ENCODE peak calls at places on chromosomes 5 and 9, in four cellular contexts. One of them, this sample, is unnamed.
A peak's percentile ranks its signal among the peaks of the same experiment; 100 is the strongest.

GRCh38 chr5:150780180-150780692 is 1.7 kb downstream of the SMIM3 start:
- DNase-seq in GM23338: no peak
- DNase-seq in PC-3: no peak
- DNase-seq in GM23248: peak; percentile 73
- DNase-seq in this sample: no peak

GRCh38 chr9:15244001-15244441 is 63.0 kb downstream of the TTC39B start:
- DNase-seq in GM23338: no peak
- DNase-seq in PC-3: no peak
- DNase-seq in GM23248: peak; percentile 39
- DNase-seq in this sample: no peak

GRCh38 chr9:2053883-2054845 is 39.0 kb downstream of the SMARCA2 start:
- DNase-seq in GM23338: no peak
- DNase-seq in PC-3: no peak
- DNase-seq in GM23248: peak; percentile 91
- DNase-seq in this sample: no peak

GRCh38 chr9:98808411-98808815 is 943 bp downstream of the GALNT12 start:
- DNase-seq in GM23338: peak; percentile 53
- DNase-seq in PC-3: peak; percentile 70
- DNase-seq in GM23248: peak; percentile 13
- DNase-seq in this sample: peak; percentile 91

GRCh38 chr9:114662081-114662989 is 4.7 kb upstream of the TEX53 start:
- DNase-seq in GM23338: peak; percentile 89
- DNase-seq in PC-3: peak; percentile 68
- DNase-seq in GM23248: peak; percentile 53
- DNase-seq in this sample: peak; percentile 58

GRCh38 chr9:117245225-117245624 is 169.6 kb downstream of the ASTN2 start:
- DNase-seq in GM23338: no peak
- DNase-seq in PC-3: no peak
- DNase-seq in GM23248: peak; percentile 1
- DNase-seq in this sample: no peak

GRCh38 chr5:79573983-79574890 is 38.0 kb upstream of the TENT2 start:
- DNase-seq in GM23338: no peak
- DNase-seq in PC-3: no peak
- DNase-seq in GM23248: no peak
- DNase-seq in this sample: no peak

GRCh38 chr5:54217826-54218503 is 92.4 kb downstream of the ARL15 start:
- DNase-seq in GM23338: peak; percentile 78
- DNase-seq in PC-3: peak; percentile 70
- DNase-seq in GM23248: peak; percentile 72
- DNase-seq in this sample: peak; percentile 2

GRCh38 chr5:157998021-157998504 is 139.1 kb upstream of the CLINT1 start:
- DNase-seq in GM23338: no peak
- DNase-seq in PC-3: peak; percentile 79
- DNase-seq in GM23248: peak; percentile 58
- DNase-seq in this sample: peak; percentile 57

GRCh38 chr5:97231025-97231636 is 48.1 kb upstream of the RIOK2 start:
- DNase-seq in GM23338: peak; percentile 83
- DNase-seq in PC-3: peak; percentile 79
- DNase-seq in GM23248: peak; percentile 90
- DNase-seq in this sample: peak; percentile 62

GRCh38 chr5:35790462-35790822 is 66.2 kb upstream of the IL7R start:
- DNase-seq in GM23338: no peak
- DNase-seq in PC-3: no peak
- DNase-seq in GM23248: no peak
- DNase-seq in this sample: no peak

GRCh38 chr9:112694910-112695555 is 22.9 kb downstream of the INIP start:
- DNase-seq in GM23338: no peak
- DNase-seq in PC-3: no peak
- DNase-seq in GM23248: no peak
- DNase-seq in this sample: no peak

GRCh38 chr5:65126192-65126591 is 355.5 kb downstream of the ADAMTS6 start:
- DNase-seq in GM23338: no peak
- DNase-seq in PC-3: no peak
- DNase-seq in GM23248: peak; percentile 74
- DNase-seq in this sample: no peak

GRCh38 chr9:5920860-5921328 is 30.2 kb downstream of the MLANA start:
- DNase-seq in GM23338: no peak
- DNase-seq in PC-3: no peak
- DNase-seq in GM23248: peak; percentile 82
- DNase-seq in this sample: no peak

DNA sequence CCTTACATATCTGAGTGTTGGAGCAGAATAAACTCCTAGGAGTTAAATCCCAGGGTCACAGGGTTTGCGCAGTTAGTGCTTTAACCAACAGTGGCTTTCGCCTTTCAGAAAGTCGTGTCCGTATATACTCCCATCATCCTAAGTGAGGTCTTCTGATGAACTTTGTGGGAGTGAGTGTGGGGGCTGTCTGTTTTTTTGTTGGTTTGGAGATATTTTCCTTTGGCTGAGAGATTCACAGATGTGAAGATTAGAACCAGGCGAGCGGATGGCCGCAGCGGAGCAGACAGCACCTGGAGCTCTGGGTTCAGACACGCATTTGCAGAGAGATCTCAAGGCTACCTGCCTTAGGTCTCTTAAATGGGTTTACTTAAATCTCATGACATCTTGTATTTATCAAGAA is 57.5 kb downstream of the AK8 start:
- DNase-seq in GM23338: no peak
- DNase-seq in PC-3: no peak
- DNase-seq in GM23248: no peak
- DNase-seq in this sample: no peak
- H3K4me3 ChIP-seq in GM23338: no peak overlapping the region
- H3K4me3 ChIP-seq in PC-3: no peak overlapping the region
- H3K4me3 ChIP-seq in GM23248: no peak overlapping the region
- H3K4me3 ChIP-seq in this sample: no peak overlapping the region

GRCh38 chr5:138965631-138966030 is 90.5 kb upstream of the LRRTM2 start:
- DNase-seq in GM23338: no peak
- DNase-seq in PC-3: no peak
- DNase-seq in GM23248: no peak
- DNase-seq in this sample: no peak
- H3F3A ChIP-seq in GM23338: no peaks in the 10 kb centered on the region
- H3F3A ChIP-seq in PC-3: no peaks in the 10 kb centered on the region
- H3F3A ChIP-seq in GM23248: no peaks in the 10 kb centered on the region
- H3F3A ChIP-seq in this sample: no peaks in the 10 kb centered on the region

DNA sequence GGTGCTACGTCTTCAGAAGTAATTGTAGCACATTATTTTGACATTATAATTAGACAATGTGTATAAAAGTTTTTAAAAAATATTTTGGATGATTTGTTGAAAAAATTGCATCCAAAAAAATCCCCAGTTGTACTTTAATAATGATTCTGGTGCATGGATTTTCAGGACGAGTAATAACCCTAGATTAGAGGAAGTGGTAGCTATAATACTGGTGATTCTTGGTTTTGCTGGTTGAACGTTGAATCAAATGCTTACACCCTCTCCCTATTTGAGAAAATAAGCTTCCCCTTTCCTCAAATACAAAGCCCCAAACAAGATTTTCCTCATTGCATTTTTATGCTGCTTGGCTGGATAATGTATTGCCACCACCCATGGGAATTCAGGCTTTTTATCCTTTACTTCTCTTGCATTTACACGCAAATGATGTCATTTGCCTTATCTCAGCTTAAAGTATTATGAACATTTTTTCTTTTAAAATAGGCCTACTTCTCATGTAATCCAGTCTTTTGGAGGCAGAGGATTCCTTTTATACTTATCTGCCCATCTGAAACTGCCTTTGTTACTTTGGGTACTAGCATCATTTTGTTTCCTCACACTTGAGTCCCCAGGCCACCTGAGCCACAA is 86.3 kb downstream of the UBE2R2 start:
- DNase-seq in GM23338: no peak
- DNase-seq in PC-3: no peak
- DNase-seq in GM23248: no peak
- DNase-seq in this sample: no peak
- H4K20me1 ChIP-seq in GM23338: peaks cover 3% of the 10 kb centered on the region
- H4K20me1 ChIP-seq in PC-3: peaks cover 17% of the 10 kb centered on the region
- H4K20me1 ChIP-seq in GM23248: peaks cover 16% of the 10 kb centered on the region
- H4K20me1 ChIP-seq in this sample: peaks cover 13% of the 10 kb centered on the region

GRCh38 chr5:59275170-59275536 is 618.4 kb downstream of the PDE4D start:
- DNase-seq in GM23338: no peak
- DNase-seq in PC-3: no peak
- DNase-seq in GM23248: peak; percentile 4
- DNase-seq in this sample: no peak

GRCh38 chr5:59274130-59274529 is 619.4 kb downstream of the PDE4D start:
- DNase-seq in GM23338: no peak
- DNase-seq in PC-3: no peak
- DNase-seq in GM23248: no peak
- DNase-seq in this sample: no peak

GRCh38 chr5:59276886-59277514 is 616.5 kb downstream of the PDE4D start:
- DNase-seq in GM23338: no peak
- DNase-seq in PC-3: no peak
- DNase-seq in GM23248: no peak
- DNase-seq in this sample: no peak

GRCh38 chr5:59276277-59276647 is 617.3 kb downstream of the PDE4D start:
- DNase-seq in GM23338: no peak
- DNase-seq in PC-3: no peak
- DNase-seq in GM23248: peak; percentile 3
- DNase-seq in this sample: no peak

DNA sequence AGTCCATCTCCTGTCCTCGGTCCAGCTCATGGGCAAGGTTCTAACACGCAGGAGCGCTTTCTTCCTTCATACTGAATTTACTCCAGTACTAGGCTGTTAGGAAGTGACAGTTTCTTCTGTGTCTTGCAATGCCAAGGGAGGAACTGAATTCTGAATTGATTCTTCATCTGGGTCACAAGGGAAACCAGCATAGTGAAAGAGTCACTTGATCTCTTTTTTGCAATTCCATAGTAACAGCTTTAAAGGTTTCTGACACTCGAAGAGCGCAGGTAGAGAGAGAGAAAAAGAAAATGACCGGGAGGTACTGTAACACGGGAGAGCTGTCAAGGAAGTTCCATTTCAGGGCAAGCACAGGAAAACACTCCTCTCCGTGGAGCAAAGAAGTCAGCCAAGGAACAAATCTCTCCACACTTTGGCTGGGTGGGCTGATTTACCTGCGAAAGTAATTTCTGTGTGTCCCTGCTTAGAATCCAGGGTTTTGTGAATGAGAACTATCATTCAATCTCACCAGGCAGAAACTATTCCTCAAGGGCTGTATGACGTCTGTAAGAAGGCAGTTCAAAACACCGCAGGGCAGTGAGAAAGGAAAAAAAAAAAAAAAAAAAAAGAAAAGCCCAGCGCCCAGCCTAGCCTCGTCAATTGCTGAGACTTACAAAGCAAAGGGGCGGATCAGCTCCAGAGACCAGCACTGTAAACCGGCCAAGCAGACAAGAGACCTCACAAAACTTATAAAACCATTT is 617.8 kb downstream of the PDE4D start:
- DNase-seq in GM23338: peak; percentile 75
- DNase-seq in PC-3: no peak
- DNase-seq in GM23248: peak; percentile 63
- DNase-seq in this sample: peak; percentile 35
- H3K4me3 ChIP-seq in GM23338: peak overlapping the region; percentile 44
- H3K4me3 ChIP-seq in PC-3: peak overlapping the region; percentile 65
- H3K4me3 ChIP-seq in GM23248: peak overlapping the region; percentile 79
- H3K4me3 ChIP-seq in this sample: peak overlapping the region; percentile 48

GRCh38 chr9:95044731-95045508 is 272.6 kb downstream of the FANCC start:
- DNase-seq in GM23338: peak; percentile 97
- DNase-seq in PC-3: no peak
- DNase-seq in GM23248: no peak
- DNase-seq in this sample: no peak
- H3F3A ChIP-seq in GM23338: no peaks in the 10 kb centered on the region
- H3F3A ChIP-seq in PC-3: no peaks in the 10 kb centered on the region
- H3F3A ChIP-seq in GM23248: peaks cover 72% of the 10 kb centered on the region
- H3F3A ChIP-seq in this sample: peaks cover 68% of the 10 kb centered on the region

GRCh38 chr5:166088389-166089039 is 2202.9 kb upstream of the WWC1 start:
- DNase-seq in GM23338: peak; percentile 85
- DNase-seq in PC-3: no peak
- DNase-seq in GM23248: no peak
- DNase-seq in this sample: no peak
- H4K20me1 ChIP-seq in GM23338: no peaks in the 10 kb centered on the region
- H4K20me1 ChIP-seq in PC-3: no peaks in the 10 kb centered on the region
- H4K20me1 ChIP-seq in GM23248: no peaks in the 10 kb centered on the region
- H4K20me1 ChIP-seq in this sample: no peaks in the 10 kb centered on the region

DNA sequence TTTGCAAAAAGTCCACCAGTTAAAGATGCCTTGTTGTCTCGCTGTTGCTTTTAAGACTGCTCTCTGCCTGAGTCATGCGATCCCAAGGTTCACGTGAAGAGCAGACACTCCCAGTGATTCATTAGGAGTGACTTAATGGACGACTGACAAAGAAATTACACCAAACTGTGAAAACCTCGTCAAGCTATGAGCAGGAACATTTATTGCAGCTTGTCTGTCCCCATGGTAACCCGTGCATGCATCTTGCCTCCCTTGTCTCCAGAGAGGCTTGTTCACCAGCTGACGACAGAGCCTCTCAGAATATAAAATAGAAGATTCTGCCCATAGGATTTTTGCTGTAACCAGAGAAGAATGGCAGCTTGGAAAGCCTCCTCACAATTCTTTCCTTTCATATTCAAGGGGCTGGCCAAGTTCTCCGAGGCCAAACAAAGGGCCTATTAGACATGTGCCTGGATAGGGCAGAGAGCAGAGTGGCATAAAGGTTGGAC is 352.7 kb downstream of the SPOCK1 start:
- DNase-seq in GM23338: no peak
- DNase-seq in PC-3: peak; percentile 74
- DNase-seq in GM23248: peak; percentile 100
- DNase-seq in this sample: peak; percentile 90
- H3K4me3 ChIP-seq in GM23338: no peak overlapping the region
- H3K4me3 ChIP-seq in PC-3: no peak overlapping the region
- H3K4me3 ChIP-seq in GM23248: peak overlapping the region; percentile 57
- H3K4me3 ChIP-seq in this sample: peak overlapping the region; percentile 34